ENCODE peak calls at places on chromosomes 6 and 20, in four cellular contexts. G is left colon, M is OCI-LY7, N is pulmonary artery endothelial cell. L is an unnamed sample.

GRCh38 chr6:52726741-52727535 is 36.3 kb downstream of the GSTA2 start:
- DNase-seq in M (no peak), N (no peak), G (no peak), L (no peak)

GRCh38 chr20:34415079-34415478 is 52.0 kb downstream of the ITCH start:
- DNase-seq in N (no peak), M (peak), G (peak), L (no peak)

GRCh38 chr20:9287826-9288225 is 218.9 kb downstream of the PLCB4 start:
- DNase-seq in N (no peak), G (no peak), M (no peak), L (no peak)

GRCh38 chr6:72466971-72467566 is 154.8 kb upstream of the KCNQ5 start:
- DNase-seq in N (no peak), M (no peak), G (no peak), L (no peak)

GRCh38 chr6:138986578-138986977 is 1.5 kb downstream of the REPS1 start:
- DNase-seq in M (no peak), N (no peak), G (no peak), L (no peak)

GRCh38 chr20:34083137-34083536 is 28.9 kb downstream of the EIF2S2 start:
- DNase-seq in G (peak), N (no peak), M (no peak), L (peak)

GRCh38 chr20:19834783-19835182 is 76.7 kb downstream of the RIN2 start:
- DNase-seq in G (no peak), M (no peak), N (no peak), L (no peak)

GRCh38 chr6:1470040-1470439 is 80.7 kb downstream of the FOXF2 start:
- DNase-seq in M (no peak), G (no peak), N (no peak), L (no peak)

GRCh38 chr6:33787954-33788693 is 806 bp downstream of the LEMD2 start:
- DNase-seq in N (no peak), G (peak), M (peak), L (no peak)

GRCh38 chr20:62737971-62738881 is 29.6 kb downstream of the NTSR1 start:
- DNase-seq in M (no peak), G (no peak), N (no peak), L (no peak)

GRCh38 chr20:5821627-5822215 is 71.5 kb downstream of the SHLD1 start:
- DNase-seq in G (no peak), N (no peak), M (no peak), L (no peak)

GRCh38 chr6:31970604-31971271 is 1.2 kb downstream of the DXO start:
- DNase-seq in G (peak), M (no peak), N (no peak), L (no peak)

GRCh38 chr6:143536461-143536865 is 24.9 kb upstream of the FUCA2 start:
- DNase-seq in G (peak), M (peak), N (no peak), L (no peak)

GRCh38 chr6:135251416-135251815 is 70.3 kb downstream of the MYB start:
- DNase-seq in G (peak), N (no peak), M (no peak), L (no peak)

GRCh38 chr20:43910564-43910963 is 4.1 kb upstream of the TOX2 start:
- DNase-seq in M (no peak), N (no peak), G (no peak), L (no peak)

GRCh38 chr20:57627972-57628650 is 7.9 kb upstream of the ZBP1 start:
- DNase-seq in G (no peak), N (peak), M (peak), L (no peak)

GRCh38 chr6:168928012-168928411 is 325.6 kb downstream of the THBS2 start:
- DNase-seq in N (no peak), G (no peak), M (no peak), L (no peak)

GRCh38 chr6:12490904-12491571 is 200.9 kb downstream of the EDN1 start:
- DNase-seq in M (no peak), N (peak), G (no peak), L (no peak)

GRCh38 chr6:43910638-43911353 is 140.8 kb downstream of the VEGFA start:
- DNase-seq in G (no peak), N (no peak), M (no peak), L (no peak)

GRCh38 chr6:29011276-29011734 is 6.2 kb upstream of the ZNF311 start:
- DNase-seq in M (peak), N (no peak), G (peak), L (no peak)

GRCh38 chr6:15901141-15902115 is 227.5 kb upstream of the MYLIP start:
- DNase-seq in G (no peak), N (no peak), M (peak), L (no peak)

GRCh38 chr6:119479860-119480655 is 130.5 kb upstream of the MAN1A1 start:
- DNase-seq in N (no peak), G (no peak), M (no peak), L (no peak)

GRCh38 chr20:58017970-58018530 is 210.4 kb downstream of the ANKRD60 start:
- DNase-seq in G (no peak), N (no peak), M (no peak), L (no peak)

GRCh38 chr20:61524956-61525666 is 273.1 kb downstream of the CDH4 start:
- DNase-seq in M (no peak), G (no peak), N (no peak), L (no peak)

GRCh38 chr20:63475209-63475608 is 2.8 kb upstream of the KCNQ2 start:
- DNase-seq in N (no peak), G (no peak), M (no peak), L (no peak)

GRCh38 chr20:6685181-6685582 is 82.3 kb upstream of the BMP2 start:
- DNase-seq in M (no peak), G (no peak), N (no peak), L (no peak)

GRCh38 chr20:49833483-49833882 is 20.9 kb downstream of the SLC9A8 start:
- DNase-seq in N (no peak), G (no peak), M (peak), L (no peak)

GRCh38 chr6:44067073-44067759 is 60.0 kb downstream of the MRPL14 start:
- DNase-seq in G (no peak), M (no peak), N (peak), L (no peak)